ENCODE peak calls at places on chromosome 14, in ten cellular contexts. N is neural crest cell; S is left cardiac atrium; V is substantia nigra; E is KG1; P is nephron progenitor cell; O is stimulated activated CD4-positive, alpha-beta T cell treated with anti-CD3 and anti-CD28 coated beads, Interleukin-12 subunit alpha, Interleukin-12 subunit beta, amount 100 ng/mL, for 48 hours; A is EH; Z is GM03348; Y is RKO. C is an unnamed sample.

GRCh38 chr14:104749111-104749649 is 3.8 kb upstream of the SIVA1 start:
- DNase-seq in N (no peak), S (no peak), V (peak; percentile 49), E (no peak), P (no peak), O (no peak), A (peak; percentile 82), Z (peak; percentile 62), Y (no peak), C (peak; percentile 52)

GRCh38 chr14:95413289-95414215 is 93.8 kb upstream of the CLMN start:
- DNase-seq in N (no peak), S (no peak), V (no peak), E (no peak), P (peak; percentile 28), O (no peak), A (peak; percentile 18), Z (peak; percentile 28), Y (peak; percentile 16), C (no peak)

GRCh38 chr14:70884595-70885342 is 22.5 kb upstream of the PCNX1 start:
- DNase-seq in N (no peak), S (no peak), V (no peak), E (no peak), P (no peak), O (peak; percentile 25), A (no peak), Z (no peak), Y (no peak), C (no peak)

GRCh38 chr14:41167040-41167439 is 439.6 kb upstream of the LRFN5 start:
- DNase-seq in N (no peak), S (no peak), V (no peak), E (no peak), P (no peak), O (no peak), A (no peak), Z (no peak), Y (no peak), C (no peak)

GRCh38 chr14:69501362-69501964 is 16.9 kb downstream of the PLEKHD1 start:
- DNase-seq in N (no peak), S (peak; percentile 34), V (peak; percentile 8), E (no peak), P (no peak), O (no peak), A (peak; percentile 11), Z (peak; percentile 37), Y (no peak), C (no peak)

GRCh38 chr14:101108579-101109346 is 205.2 kb upstream of the RTL1 start:
- DNase-seq in N (no peak), S (peak; percentile 11), V (no peak), E (no peak), P (no peak), O (no peak), A (no peak), Z (no peak), Y (no peak), C (no peak)

GRCh38 chr14:75217508-75218206 is 41.2 kb upstream of the TMED10 start:
- DNase-seq in N (no peak), S (no peak), V (no peak), E (no peak), P (no peak), O (no peak), A (no peak), Z (no peak), Y (no peak), C (no peak)

GRCh38 chr14:101705733-101706508 is 55.6 kb upstream of the PPP2R5C start:
- DNase-seq in N (no peak), S (peak; percentile 80), V (no peak), E (no peak), P (peak; percentile 49), O (peak; percentile 25), A (peak; percentile 32), Z (no peak), Y (no peak), C (peak; percentile 28)

GRCh38 chr14:61608245-61609142 is 86.8 kb upstream of the HIF1A start:
- DNase-seq in N (no peak), S (no peak), V (no peak), E (no peak), P (no peak), O (no peak), A (peak; percentile 56), Z (peak; percentile 27), Y (no peak), C (no peak)

GRCh38 chr14:101503431-101504095 is 57.7 kb upstream of the DIO3 start:
- DNase-seq in N (no peak), S (peak; percentile 2), V (no peak), E (no peak), P (no peak), O (no peak), A (no peak), Z (no peak), Y (no peak), C (peak; percentile 10)

GRCh38 chr14:71703477-71703876 is 228.8 kb upstream of the RGS6 start:
- DNase-seq in N (no peak), S (peak; percentile 26), V (no peak), E (no peak), P (no peak), O (no peak), A (peak; percentile 39), Z (peak; percentile 51), Y (no peak), C (no peak)

GRCh38 chr14:79971330-79971729 is 240.0 kb downstream of the DIO2 start:
- DNase-seq in N (no peak), S (no peak), V (no peak), E (no peak), P (no peak), O (no peak), A (peak; percentile 91), Z (peak; percentile 48), Y (no peak), C (peak; percentile 44)

GRCh38 chr14:24270537-24271133 is 762 bp downstream of the RABGGTA start:
- DNase-seq in N (no peak), S (no peak), V (no peak), E (no peak), P (no peak), O (no peak), A (no peak), Z (no peak), Y (peak; percentile 36), C (no peak)

GRCh38 chr14:92951912-92952471 is 29.0 kb downstream of the CHGA start:
- DNase-seq in N (peak; percentile 78), S (peak; percentile 81), V (peak; percentile 81), E (peak; percentile 54), P (peak; percentile 89), O (peak; percentile 65), A (peak; percentile 68), Z (peak; percentile 95), Y (peak; percentile 63), C (peak; percentile 85)

GRCh38 chr14:99266181-99267178 is 5.5 kb downstream of the BCL11B start:
- DNase-seq in N (peak; percentile 88), S (peak; percentile 78), V (peak; percentile 43), E (no peak), P (peak; percentile 88), O (peak; percentile 81), A (peak; percentile 59), Z (peak; percentile 90), Y (peak; percentile 73), C (peak; percentile 59)

GRCh38 chr14:85366226-85366625 is 163.7 kb upstream of the FLRT2 start:
- DNase-seq in N (no peak), S (no peak), V (no peak), E (no peak), P (no peak), O (no peak), A (no peak), Z (no peak), Y (no peak), C (no peak)

GRCh38 chr14:104293851-104294627 is 155.7 kb downstream of the KIF26A start:
- DNase-seq in N (no peak), S (peak; percentile 20), V (no peak), E (no peak), P (no peak), O (no peak), A (no peak), Z (no peak), Y (no peak), C (no peak)

GRCh38 chr14:50321009-50321660 is 9.0 kb downstream of the DMAC2L start:
- DNase-seq in N (peak; percentile 33), S (peak; percentile 50), V (no peak), E (peak; percentile 62), P (peak; percentile 56), O (peak; percentile 48), A (peak; percentile 94), Z (peak; percentile 79), Y (peak; percentile 100), C (no peak)

GRCh38 chr14:72962829-72963312 is 36.6 kb downstream of the DCAF4 start:
- DNase-seq in N (no peak), S (no peak), V (no peak), E (no peak), P (no peak), O (no peak), A (peak; percentile 85), Z (peak; percentile 23), Y (peak; percentile 83), C (no peak)

GRCh38 chr14:74502236-74503019 is 8.9 kb downstream of the ISCA2 start:
- DNase-seq in N (peak; percentile 45), S (no peak), V (no peak), E (no peak), P (peak; percentile 44), O (no peak), A (peak; percentile 52), Z (no peak), Y (peak; percentile 45), C (peak; percentile 57)

GRCh38 chr14:91138511-91139359 is 24.9 kb downstream of the DGLUCY start:
- DNase-seq in N (no peak), S (no peak), V (no peak), E (peak; percentile 27), P (no peak), O (peak; percentile 31), A (peak; percentile 40), Z (no peak), Y (peak; percentile 42), C (no peak)

GRCh38 chr14:62778847-62779246 is 266.4 kb downstream of the KCNH5 start:
- DNase-seq in N (no peak), S (no peak), V (no peak), E (no peak), P (no peak), O (no peak), A (peak; percentile 0), Z (no peak), Y (no peak), C (no peak)

GRCh38 chr14:57391609-57392195 is 1.3 kb downstream of the NAA30 start:
- DNase-seq in N (no peak), S (no peak), V (no peak), E (no peak), P (peak; percentile 4), O (no peak), A (peak; percentile 27), Z (peak; percentile 11), Y (peak; percentile 53), C (no peak)

GRCh38 chr14:94180655-94181271 is 6.6 kb downstream of the PPP4R4 start:
- DNase-seq in N (no peak), S (no peak), V (no peak), E (peak; percentile 39), P (no peak), O (no peak), A (peak; percentile 49), Z (peak; percentile 44), Y (peak; percentile 86), C (no peak)

GRCh38 chr14:69666698-69667211 is 55.4 kb downstream of the SUSD6 start:
- DNase-seq in N (no peak), S (no peak), V (no peak), E (no peak), P (no peak), O (no peak), A (peak; percentile 75), Z (peak; percentile 60), Y (no peak), C (no peak)

GRCh38 chr14:34347683-34348082 is 114.4 kb downstream of the SPTSSA start:
- DNase-seq in N (no peak), S (no peak), V (no peak), E (no peak), P (no peak), O (no peak), A (no peak), Z (no peak), Y (no peak), C (no peak)

GRCh38 chr14:29645117-29645516 is 282.5 kb downstream of the PRKD1 start:
- DNase-seq in N (no peak), S (no peak), V (no peak), E (no peak), P (no peak), O (no peak), A (no peak), Z (no peak), Y (no peak), C (no peak)

GRCh38 chr14:98721061-98721460 is 550.9 kb downstream of the BCL11B start:
- DNase-seq in N (no peak), S (no peak), V (no peak), E (no peak), P (no peak), O (no peak), A (no peak), Z (no peak), Y (no peak), C (no peak)

C was measured in tibial nerve.